ENCODE peak calls at places on chromosome 5, in ten cellular contexts. Z is SJSA1; H is NCI-H748 treated with DMSO at 0.1 percent for 48 hours; X is M059J; G is adrenal gland; L is activated CD8-positive, alpha-beta memory T cell treated with anti-CD3 and anti-CD28 coated beads, Interleukin-2, amount 50 U/mL, for 48 hours; J is A549; K is T-helper 2 cell treated with Interferon-gamma antibody and Interleukin-4, amounts not matched to agents 5 μg/mL and 100 μg/mL, for 36 hours; A is activated naive CD8-positive, alpha-beta T cell treated with anti-CD3 and anti-CD28 coated beads, Interleukin-2, amount 50 U/mL, for 24 hours; E is mammary epithelial cell. W is an unnamed sample.

GRCh38 chr5:151523335-151523734 is 67.8 kb downstream of the FAT2 start:
- DNase-seq in X (peak), G (no peak), L (peak), E (peak), K (peak), A (peak), H (peak), J (peak), Z (peak), W (peak)

GRCh38 chr5:97000391-97000790 is 64.5 kb downstream of the LNPEP start:
- DNase-seq in L (no peak), J (peak), X (no peak), G (no peak), K (no peak), E (no peak), H (no peak), A (no peak), Z (no peak), W (no peak)

GRCh38 chr5:114782869-114783268 is 386.8 kb downstream of the TRIM36 start:
- DNase-seq in K (no peak), Z (no peak), J (peak), H (no peak), L (no peak), X (no peak), E (no peak), A (no peak), G (no peak), W (no peak)

GRCh38 chr5:58094031-58094430 is 365.9 kb downstream of the PLK2 start:
- DNase-seq in A (no peak), H (no peak), X (peak), K (no peak), Z (no peak), G (no peak), E (peak), L (no peak), J (peak), W (no peak)

GRCh38 chr5:67331296-67331925 is 134.8 kb upstream of the CD180 start:
- DNase-seq in K (no peak), A (no peak), X (no peak), E (no peak), J (no peak), Z (no peak), H (no peak), L (no peak), G (no peak), W (no peak)

GRCh38 chr5:124783794-124784193 is 37.4 kb upstream of the ZNF608 start:
- DNase-seq in A (no peak), E (no peak), H (no peak), Z (no peak), X (peak), K (no peak), L (no peak), G (peak), J (no peak), W (no peak)

GRCh38 chr5:40958811-40959210 is 49.5 kb downstream of the C7 start:
- DNase-seq in X (peak), H (no peak), J (peak), E (peak), Z (no peak), A (no peak), G (no peak), K (no peak), L (no peak), W (no peak)

GRCh38 chr5:148482697-148483462 is 99.1 kb downstream of the FBXO38 start:
- DNase-seq in K (peak), E (peak), Z (peak), J (peak), G (peak), L (peak), H (no peak), X (peak), A (peak), W (peak)

GRCh38 chr5:58076473-58077257 is 383.2 kb downstream of the PLK2 start:
- DNase-seq in K (no peak), E (no peak), A (no peak), Z (no peak), G (no peak), X (no peak), J (no peak), H (peak), L (no peak), W (no peak)

GRCh38 chr5:310516-310915 is 11.0 kb upstream of the AHRR start:
- DNase-seq in Z (no peak), E (no peak), A (no peak), L (no peak), G (peak), X (no peak), H (no peak), J (no peak), K (no peak), W (no peak)

GRCh38 chr5:149749481-149750365 is 19.6 kb downstream of the PPARGC1B start:
- DNase-seq in A (no peak), L (no peak), E (peak), Z (no peak), H (no peak), K (no peak), G (peak), X (peak), J (no peak), W (no peak)

GRCh38 chr5:11050596-11051304 is 289.7 kb upstream of the DAP start:
- DNase-seq in G (peak), K (no peak), A (no peak), L (no peak), E (peak), H (no peak), X (peak), J (no peak), Z (no peak), W (no peak)

W was measured in nephron progenitor cell.